ENCODE peak calls at places on chromosomes 7 and 10, in five cellular contexts. J is occipital lobe, V is ACHN, K is NAMALWA, L is Karpas-422. W is an unnamed sample.

GRCh38 chr7:81527651-81528050 is 242.2 kb downstream of the HGF start:
- DNase-seq in V (no peak), L (no peak), J (no peak), K (peak; percentile 30), W (no peak)

GRCh38 chr7:17772581-17773288 is 167.6 kb downstream of the SNX13 start:
- DNase-seq in V (no peak), K (no peak), J (no peak), L (no peak), W (no peak)

GRCh38 chr10:6176691-6177231 is 26.0 kb upstream of the PFKFB3 start:
- DNase-seq in K (no peak), V (peak; percentile 25), L (no peak), J (no peak), W (no peak)

GRCh38 chr7:73903321-73904218 is 42.6 kb downstream of the TMEM270 start:
- DNase-seq in L (no peak), K (no peak), V (no peak), J (no peak), W (no peak)

GRCh38 chr10:96228408-96229019 is 42.9 kb downstream of the BLNK start:
- DNase-seq in K (no peak), V (no peak), L (no peak), J (no peak), W (no peak)

GRCh38 chr10:43824934-43825333 is 176.3 kb upstream of the ZNF32 start:
- DNase-seq in V (no peak), J (no peak), L (no peak), K (no peak), W (no peak)

GRCh38 chr7:55491346-55491745 is 81.0 kb downstream of the VOPP1 start:
- DNase-seq in L (no peak), K (no peak), J (no peak), V (no peak), W (no peak)

GRCh38 chr7:101567231-101567630 is 61.9 kb downstream of the MYL10 start:
- DNase-seq in J (no peak), V (no peak), L (no peak), K (no peak), W (no peak)

GRCh38 chr7:24477376-24477775 is 95.9 kb upstream of the PALS2 start:
- DNase-seq in J (no peak), L (no peak), V (no peak), K (no peak), W (no peak)

GRCh38 chr7:120539321-120539720 is 266.3 kb downstream of the KCND2 start:
- DNase-seq in J (no peak), V (no peak), K (no peak), L (no peak), W (no peak)

GRCh38 chr10:1368772-1369171 is 312.6 kb downstream of the WDR37 start:
- DNase-seq in L (peak; percentile 76), J (no peak), V (peak; percentile 29), K (no peak), W (no peak)

GRCh38 chr7:155583636-155584035 is 37.3 kb upstream of the CNPY1 start:
- DNase-seq in J (no peak), V (no peak), L (no peak), K (no peak), W (no peak)

GRCh38 chr10:12628964-12629766 is 279.8 kb downstream of the CAMK1D start:
- DNase-seq in L (no peak), K (no peak), V (peak; percentile 35), J (no peak), W (no peak)

GRCh38 chr7:99324966-99325596 is 617 bp upstream of the ARPC1A start:
- DNase-seq in J (no peak), V (no peak), L (no peak), K (no peak), W (no peak)

GRCh38 chr10:32253300-32253699 is 93.7 kb downstream of the EPC1 start:
- DNase-seq in L (no peak), K (no peak), J (no peak), V (no peak), W (no peak)

GRCh38 chr10:124736491-124737136 is 7.6 kb downstream of the FAM53B start:
- DNase-seq in L (no peak), K (no peak), V (peak; percentile 75), J (peak; percentile 81), W (no peak)

GRCh38 chr7:111006691-111007090 is 84.2 kb upstream of the LRRN3 start:
- DNase-seq in V (no peak), J (no peak), L (no peak), K (no peak), W (no peak)

GRCh38 chr10:549391-549790 is 140.1 kb downstream of the DIP2C start:
- DNase-seq in L (no peak), V (no peak), K (no peak), J (no peak), W (no peak)

GRCh38 chr7:151310578-151310977 is 31.0 kb upstream of the NUB1 start:
- DNase-seq in L (peak; percentile 61), K (peak; percentile 54), J (no peak), V (peak; percentile 61), W (no peak)

GRCh38 chr7:676972-677385 is 49.5 kb upstream of the DNAAF5 start:
- DNase-seq in V (no peak), K (no peak), J (no peak), L (no peak), W (no peak)

GRCh38 chr10:17736223-17736622 is 15.8 kb upstream of the TMEM236 start:
- DNase-seq in V (no peak), L (no peak), K (no peak), J (no peak), W (no peak)

GRCh38 chr7:40763319-40764287 is 628.8 kb downstream of the SUGCT start:
- DNase-seq in L (peak; percentile 46), V (no peak), K (no peak), J (no peak), W (no peak)

GRCh38 chr10:86170255-86171153 is 196.1 kb downstream of the GRID1 start:
- DNase-seq in V (no peak), L (peak; percentile 43), J (no peak), K (peak; percentile 13), W (no peak)

GRCh38 chr7:74365320-74366022 is 76.3 kb downstream of the CLIP2 start:
- DNase-seq in J (peak; percentile 69), L (peak; percentile 89), V (peak; percentile 74), K (peak; percentile 91), W (no peak)

GRCh38 chr7:84508569-84508968 is 314.0 kb upstream of the SEMA3A start:
- DNase-seq in J (no peak), V (no peak), L (no peak), K (no peak), W (no peak)

GRCh38 chr10:48467669-48468068 is 137.2 kb downstream of the ARHGAP22 start:
- DNase-seq in K (no peak), L (no peak), J (no peak), V (no peak), W (no peak)

W was measured in stimulated activated CD8-positive, alpha-beta memory T cell treated with anti-CD3 and anti-CD28 coated beads, Interleukin-12 subunit alpha, Interleukin-12 subunit beta, amount 100 ng/mL, for 4 hours.